ENCODE peak calls at places on chromosomes 6 and 20, in eight cellular contexts. L, D, K, E, H, Y, X and A are unnamed samples.
A peak's percentile ranks its signal among the peaks of the same experiment; 100 is the strongest.

GRCh38 chr20:15740046-15740775 is 833.0 kb downstream of the KIF16B start:
- DNase-seq in L (no peak), D (no peak), K (no peak), E (no peak), H (no peak), Y (no peak), X (no peak), A (peak; percentile 20)

GRCh38 chr6:82067021-82067420 is 180.5 kb downstream of the IBTK start:
- DNase-seq in L (no peak), D (no peak), K (no peak), E (no peak), H (no peak), Y (no peak), X (peak; percentile 89), A (no peak)

GRCh38 chr6:113645576-113645970 is 211.6 kb upstream of the MARCKS start:
- DNase-seq in L (no peak), D (peak; percentile 80), K (no peak), E (no peak), H (peak; percentile 62), Y (no peak), X (no peak), A (peak; percentile 100)

GRCh38 chr20:15515706-15516105 is 1057.5 kb downstream of the KIF16B start:
- DNase-seq in L (no peak), D (no peak), K (no peak), E (peak; percentile 11), H (no peak), Y (no peak), X (no peak), A (no peak)

GRCh38 chr6:149560736-149561135 is 5.4 kb upstream of the GINM1 start:
- DNase-seq in L (no peak), D (no peak), K (no peak), E (peak; percentile 34), H (no peak), Y (no peak), X (no peak), A (no peak)

GRCh38 chr6:157471077-157471686 is 90.2 kb downstream of the ZDHHC14 start:
- DNase-seq in L (no peak), D (no peak), K (no peak), E (no peak), H (no peak), Y (no peak), X (no peak), A (no peak)

GRCh38 chr20:49928411-49929141 is 7.6 kb upstream of the RNF114 start:
- DNase-seq in L (peak; percentile 67), D (peak; percentile 81), K (peak; percentile 73), E (peak; percentile 84), H (peak; percentile 86), Y (peak; percentile 78), X (peak; percentile 80), A (peak; percentile 74)

GRCh38 chr20:60048634-60049578 is 90.7 kb downstream of the CDH26 start:
- DNase-seq in L (no peak), D (no peak), K (no peak), E (no peak), H (no peak), Y (no peak), X (no peak), A (no peak)

GRCh38 chr20:6169251-6169650 is 46.4 kb upstream of the FERMT1 start:
- DNase-seq in L (no peak), D (no peak), K (no peak), E (no peak), H (peak; percentile 15), Y (no peak), X (peak; percentile 33), A (peak; percentile 69)

GRCh38 chr6:25169551-25170335 is 109.4 kb upstream of the CARMIL1 start:
- DNase-seq in L (no peak), D (no peak), K (no peak), E (no peak), H (no peak), Y (no peak), X (no peak), A (no peak)

GRCh38 chr6:14765753-14766152 is 480.1 kb upstream of the JARID2 start:
- DNase-seq in L (no peak), D (no peak), K (no peak), E (no peak), H (no peak), Y (no peak), X (no peak), A (no peak)

GRCh38 chr20:44576297-44576696 is 6.1 kb upstream of the PKIG start:
- DNase-seq in L (no peak), D (no peak), K (no peak), E (no peak), H (peak; percentile 21), Y (no peak), X (no peak), A (no peak)

GRCh38 chr6:43901330-43902230 is 131.6 kb downstream of the VEGFA start:
- DNase-seq in L (no peak), D (no peak), K (no peak), E (no peak), H (no peak), Y (no peak), X (no peak), A (no peak)

GRCh38 chr6:82006027-82006738 is 241.4 kb downstream of the IBTK start:
- DNase-seq in L (no peak), D (no peak), K (no peak), E (peak; percentile 44), H (peak; percentile 57), Y (no peak), X (peak; percentile 56), A (no peak)

GRCh38 chr6:145891565-145891964 is 72.6 kb downstream of the SHPRH start:
- DNase-seq in L (no peak), D (no peak), K (no peak), E (no peak), H (no peak), Y (no peak), X (no peak), A (no peak)

GRCh38 chr6:42551202-42551601 is 12.6 kb upstream of the UBR2 start:
- DNase-seq in L (no peak), D (no peak), K (no peak), E (no peak), H (no peak), Y (no peak), X (no peak), A (no peak)

GRCh38 chr6:24460966-24461365 is 28.4 kb downstream of the GPLD1 start:
- DNase-seq in L (no peak), D (no peak), K (no peak), E (no peak), H (no peak), Y (no peak), X (no peak), A (no peak)

GRCh38 chr6:89616531-89616930 is 22.0 kb downstream of the LYRM2 start:
- DNase-seq in L (no peak), D (no peak), K (no peak), E (no peak), H (no peak), Y (no peak), X (no peak), A (no peak)

GRCh38 chr20:21430031-21430430 is 32.7 kb upstream of the NKX2-4 start:
- DNase-seq in L (no peak), D (no peak), K (no peak), E (no peak), H (no peak), Y (no peak), X (no peak), A (no peak)
- H3K4me1 ChIP-seq in L (no peaks in the 10 kb centered on the region), D (no peaks in the 10 kb centered on the region), K (no peaks in the 10 kb centered on the region), E (no peaks in the 10 kb centered on the region), H (no peaks in the 10 kb centered on the region), Y (no peaks in the 10 kb centered on the region), X (no peaks in the 10 kb centered on the region), A (no peaks in the 10 kb centered on the region)

GRCh38 chr20:31691646-31692275 is 30.9 kb downstream of the BCL2L1 start:
- DNase-seq in L (no peak), D (no peak), K (no peak), E (no peak), H (no peak), Y (no peak), X (peak; percentile 78), A (no peak)
- H3K27ac ChIP-seq in L (no peak overlapping the region), D (no peak overlapping the region), K (no peak overlapping the region), E (peak overlapping the region; percentile 62), H (peak overlapping the region; percentile 23), Y (no peak overlapping the region), X (peak overlapping the region; percentile 92), A (no peak overlapping the region)

GRCh38 chr6:70292144-70292543 is 10.7 kb downstream of the COL9A1 start:
- DNase-seq in L (no peak), D (no peak), K (no peak), E (no peak), H (no peak), Y (no peak), X (no peak), A (no peak)

DNA sequence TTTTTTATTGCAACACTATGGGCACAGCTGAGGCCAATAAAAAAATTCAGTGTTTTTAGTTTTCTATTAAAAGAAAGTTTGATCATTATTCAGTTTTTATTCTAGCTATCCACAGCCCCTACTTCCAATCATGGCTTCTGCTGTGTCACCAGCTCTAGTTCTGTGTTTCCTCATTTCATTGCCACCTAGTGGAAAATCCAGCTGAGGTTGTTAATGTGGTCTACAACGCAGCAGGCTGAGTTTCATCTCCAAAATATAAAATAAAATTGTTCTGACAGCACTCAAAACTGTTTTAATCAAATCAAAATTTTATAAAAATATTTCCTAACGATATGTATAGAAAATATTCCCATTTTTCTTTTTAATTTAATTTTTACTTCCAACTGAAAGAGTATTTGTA is 13.6 kb downstream of the COL9A1 start:
- DNase-seq in L (no peak), D (no peak), K (no peak), E (peak; percentile 8), H (peak; percentile 14), Y (no peak), X (no peak), A (no peak)
- TF ChIP-seq CTCF in L (no peak), D (no peak), K (no peak), E (peak; percentile 36), H (peak; percentile 15), Y (no peak), X (no peak), A (peak; percentile 14)

DNA sequence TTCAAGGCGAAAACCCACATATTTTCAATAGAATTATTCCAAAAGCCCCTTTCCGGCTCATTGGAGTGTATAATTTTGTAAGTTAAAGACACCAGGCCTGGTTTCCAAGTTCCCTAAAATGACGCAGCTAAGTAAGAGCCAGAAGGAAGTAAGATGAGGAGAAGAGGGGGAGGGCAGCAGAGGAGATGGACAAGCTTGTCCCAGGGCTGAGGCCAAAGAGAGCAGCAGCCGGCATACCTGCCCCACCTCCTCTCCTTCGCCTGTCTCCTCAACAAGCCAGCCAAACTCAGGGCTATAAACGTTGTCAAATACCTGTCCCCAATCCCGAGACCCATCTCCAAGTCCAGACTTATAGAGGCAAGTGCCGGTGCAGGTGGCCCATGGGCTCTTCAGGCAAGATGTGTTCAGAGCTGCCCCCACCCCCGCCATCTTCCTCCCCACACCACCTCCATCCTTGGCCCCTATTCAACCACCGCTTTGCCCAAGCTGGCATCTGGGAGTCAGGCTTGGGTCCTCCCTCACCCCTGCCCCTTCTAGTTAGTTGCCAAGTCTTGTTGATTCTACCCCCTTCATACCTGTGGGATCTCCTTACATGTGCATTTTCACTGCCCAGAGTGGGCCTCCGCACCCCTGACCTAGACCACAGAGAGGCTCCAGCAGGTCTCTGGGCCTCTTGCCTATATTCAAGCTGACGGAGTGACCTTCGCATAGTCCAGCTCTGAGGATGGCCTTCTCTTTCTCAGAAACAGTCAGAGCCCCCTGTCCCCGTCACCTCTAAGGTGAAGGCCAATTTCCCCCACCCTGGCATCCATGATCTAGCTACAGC is 75.7 kb upstream of the SIRPA start:
- DNase-seq in L (no peak), D (peak; percentile 53), K (no peak), E (no peak), H (no peak), Y (no peak), X (no peak), A (no peak)
- H3K4me1 ChIP-seq in L (peaks cover 2% of the 10 kb centered on the region), D (no peaks in the 10 kb centered on the region), K (peaks cover 11% of the 10 kb centered on the region), E (peaks cover 34% of the 10 kb centered on the region), H (peaks cover 26% of the 10 kb centered on the region), Y (no peaks in the 10 kb centered on the region), X (peaks cover 25% of the 10 kb centered on the region), A (peaks cover 17% of the 10 kb centered on the region)